ENCODE peak calls at places on chromosome 6, in ten cellular contexts. W, S, V, T, N, Y, Q, B, F and I are unnamed samples.

GRCh38 chr6:22248513-22249308 is 48.1 kb downstream of the PRL start:
- DNase-seq in B (no peak), V (no peak), W (no peak), S (no peak), Y (no peak), F (peak), Q (no peak), N (no peak), T (no peak), I (no peak)

GRCh38 chr6:166957087-166957804 is 896 bp upstream of the RNASET2 start:
- DNase-seq in S (peak), B (peak), T (peak), Y (peak), W (no peak), Q (peak), F (no peak), N (peak), V (peak), I (peak)

GRCh38 chr6:90343581-90343980 is 46.9 kb upstream of the BACH2 start:
- DNase-seq in N (no peak), V (no peak), S (peak), B (no peak), F (no peak), W (no peak), T (no peak), Y (no peak), Q (peak), I (no peak)

GRCh38 chr6:113936093-113936934 is 34.6 kb downstream of the HDAC2 start:
- DNase-seq in W (no peak), B (no peak), T (no peak), Q (no peak), S (peak), V (peak), N (peak), Y (peak), F (peak), I (no peak)

GRCh38 chr6:157054531-157054979 is 268.8 kb downstream of the TMEM242 start:
- DNase-seq in N (no peak), B (no peak), S (no peak), F (no peak), Q (no peak), V (no peak), W (no peak), Y (no peak), T (peak), I (no peak)

GRCh38 chr6:91669154-91669903 is 1082.5 kb upstream of the MAP3K7 start:
- DNase-seq in F (no peak), V (no peak), B (no peak), S (no peak), Y (no peak), N (no peak), T (no peak), Q (no peak), W (no peak), I (no peak)

GRCh38 chr6:626236-626635 is 30.7 kb downstream of the HUS1B start:
- DNase-seq in V (no peak), W (no peak), Q (no peak), T (no peak), S (no peak), F (no peak), B (no peak), Y (no peak), N (no peak), I (no peak)

GRCh38 chr6:83092756-83093399 is 25.4 kb downstream of the DOP1A start:
- DNase-seq in Y (no peak), W (no peak), F (no peak), V (no peak), Q (no peak), S (no peak), N (no peak), T (no peak), B (no peak), I (no peak)

GRCh38 chr6:16733085-16733484 is 28.2 kb downstream of the ATXN1 start:
- DNase-seq in B (peak), S (no peak), Q (no peak), V (no peak), T (no peak), N (no peak), F (no peak), Y (no peak), W (no peak), I (peak)

GRCh38 chr6:119430820-119431219 is 81.3 kb upstream of the MAN1A1 start:
- DNase-seq in W (no peak), T (no peak), Q (no peak), Y (no peak), N (no peak), S (no peak), F (no peak), V (no peak), B (no peak), I (no peak)

GRCh38 chr6:89251170-89251569 is 34.0 kb upstream of the GABRR1 start:
- DNase-seq in S (no peak), B (no peak), F (peak), T (no peak), N (no peak), Q (no peak), Y (no peak), W (no peak), V (no peak), I (no peak)

GRCh38 chr6:106512048-106512957 is 117.0 kb downstream of the RTN4IP1 start:
- DNase-seq in Y (peak), T (peak), N (peak), W (peak), B (peak), V (peak), S (peak), F (peak), Q (peak), I (peak)

GRCh38 chr6:106508836-106509235 is 120.5 kb downstream of the RTN4IP1 start:
- DNase-seq in Q (no peak), S (no peak), F (no peak), B (no peak), W (no peak), N (no peak), Y (no peak), T (no peak), V (no peak), I (no peak)

GRCh38 chr6:106511274-106512047 is 117.8 kb downstream of the RTN4IP1 start:
- DNase-seq in T (peak), Y (peak), S (peak), F (peak), Q (no peak), V (peak), N (peak), W (peak), B (no peak), I (no peak)

GRCh38 chr6:106509420-106510089 is 119.7 kb downstream of the RTN4IP1 start:
- DNase-seq in B (no peak), W (no peak), Q (no peak), V (peak), Y (no peak), T (no peak), S (peak), F (no peak), N (peak), I (no peak)

DNA sequence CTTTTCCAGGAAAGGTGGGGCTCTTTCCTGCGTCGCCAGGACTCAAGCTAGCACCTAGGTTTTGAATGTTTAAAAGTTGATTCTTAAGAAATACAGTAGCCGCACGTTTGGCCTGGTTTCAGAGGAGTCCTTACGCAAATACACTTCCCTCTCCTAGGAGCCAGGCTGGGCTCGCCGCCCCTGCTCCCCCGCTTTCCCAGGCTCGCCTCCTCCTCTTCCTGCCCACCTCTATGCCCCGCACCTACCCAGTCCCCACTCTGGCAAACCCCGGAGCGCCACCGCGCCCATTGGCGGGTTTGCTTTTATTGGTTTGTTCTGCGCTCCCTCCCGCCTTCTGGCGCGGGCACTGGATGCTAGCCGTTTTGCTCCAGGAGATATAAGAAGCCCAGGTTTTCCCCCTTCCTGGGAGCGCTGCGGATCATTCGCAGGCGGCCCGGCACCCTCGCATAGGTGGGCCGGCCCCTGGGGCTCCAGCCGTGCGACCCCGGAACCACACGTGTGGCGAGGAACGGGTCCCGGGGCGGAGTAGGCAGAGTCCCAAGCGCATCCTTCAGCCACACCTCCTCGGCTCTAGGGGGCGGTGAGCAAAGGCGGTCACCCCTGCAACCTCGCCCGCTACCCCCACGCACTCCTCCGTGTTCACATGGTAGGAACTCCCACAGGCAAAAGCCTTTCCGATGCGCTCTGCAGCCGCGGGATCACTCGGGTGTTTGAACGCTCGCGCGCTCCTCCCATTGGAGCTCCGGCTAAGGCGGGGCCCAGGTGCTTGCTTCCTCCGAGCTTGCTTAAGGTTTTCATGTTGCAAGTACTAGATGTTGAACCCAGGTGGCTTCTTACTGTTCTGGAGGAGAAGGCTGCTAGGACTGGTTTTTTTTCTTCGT is 119.0 kb downstream of the RTN4IP1 start:
- DNase-seq in Q (no peak), V (peak), F (no peak), B (peak), T (peak), W (peak), S (peak), N (peak), Y (peak), I (peak)
- H3K4me3 ChIP-seq in Q (no peak), V (peak), F (peak), B (peak), T (peak), W (peak), S (peak), N (peak), Y (peak), I (peak)

GRCh38 chr6:45378324-45378926 is 691 bp upstream of the SUPT3H start:
- DNase-seq in N (no peak), S (peak), Q (no peak), Y (no peak), V (no peak), F (no peak), B (peak), T (no peak), W (no peak), I (peak)
- H3K4me3 ChIP-seq in N (peak), S (peak), Q (no peak), Y (peak), V (peak), F (peak), B (peak), T (peak), W (peak), I (peak)

DNA sequence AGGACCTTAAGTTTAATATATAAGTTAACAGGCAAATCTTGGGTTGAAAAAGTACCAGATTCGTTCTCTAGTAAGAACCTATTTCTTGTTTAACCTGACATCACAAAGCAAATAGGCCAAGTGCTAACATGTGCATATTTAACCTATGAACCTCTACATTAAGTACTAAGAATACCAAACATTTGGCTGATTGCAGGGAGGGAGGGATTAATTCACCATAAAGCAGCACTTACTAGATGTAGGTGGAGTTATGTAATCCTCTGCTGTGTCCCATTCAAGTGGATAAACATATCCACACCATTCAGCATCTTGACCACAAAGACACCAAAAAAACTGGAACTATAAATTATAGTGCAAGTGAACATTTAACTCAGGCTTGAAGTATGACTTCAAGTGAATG is 10.1 kb downstream of the STX11 start:
- DNase-seq in Y (no peak), B (no peak), S (no peak), Q (no peak), N (no peak), F (no peak), W (no peak), V (no peak), T (no peak), I (no peak)
- H3K4me3 ChIP-seq in Y (no peak), B (no peak), S (no peak), Q (no peak), N (no peak), F (no peak), W (no peak), V (no peak), T (no peak), I (no peak)

GRCh38 chr6:9553002-9553401 is 861.9 kb downstream of the TFAP2A start:
- DNase-seq in Y (no peak), S (no peak), Q (no peak), T (no peak), V (no peak), B (no peak), W (no peak), F (no peak), N (no peak), I (no peak)

GRCh38 chr6:9554351-9554750 is 860.5 kb downstream of the TFAP2A start:
- DNase-seq in N (no peak), Y (peak), F (no peak), W (no peak), S (no peak), Q (no peak), T (no peak), V (no peak), B (no peak), I (no peak)

GRCh38 chr6:9554806-9555205 is 860.1 kb downstream of the TFAP2A start:
- DNase-seq in Q (no peak), W (no peak), Y (peak), B (no peak), F (no peak), N (no peak), T (no peak), S (no peak), V (no peak), I (no peak)
- H3K4me3 ChIP-seq in Q (no peak), W (no peak), Y (no peak), B (no peak), F (no peak), N (no peak), T (no peak), S (no peak), V (no peak), I (no peak)